ENCODE peak calls at places on chromosome 3, in four cellular contexts. One of them, this sample, is unnamed.

GRCh38 chr3:24686764-24687163 is 192.1 kb upstream of the THRB start:
- DNase-seq in IMR-90: peak; percentile 11
- DNase-seq in neural crest cell: no peak
- DNase-seq in T-helper 17 cell: no peak
- DNase-seq in this sample: no peak

GRCh38 chr3:117118604-117119003 is 409.0 kb downstream of the TUSC7 start:
- DNase-seq in IMR-90: peak; percentile 13
- DNase-seq in neural crest cell: no peak
- DNase-seq in T-helper 17 cell: no peak
- DNase-seq in this sample: no peak

GRCh38 chr3:113312416-113312815 is 101.1 kb downstream of the BOC start:
- DNase-seq in IMR-90: no peak
- DNase-seq in neural crest cell: no peak
- DNase-seq in T-helper 17 cell: no peak
- DNase-seq in this sample: peak; percentile 82

GRCh38 chr3:126524429-126524988 is 554 bp downstream of the CHST13 start:
- DNase-seq in IMR-90: no peak
- DNase-seq in neural crest cell: no peak
- DNase-seq in T-helper 17 cell: no peak
- DNase-seq in this sample: peak; percentile 47

GRCh38 chr3:109702252-109702651 is 364.9 kb upstream of the DPPA4 start:
- DNase-seq in IMR-90: peak; percentile 77
- DNase-seq in neural crest cell: no peak
- DNase-seq in T-helper 17 cell: no peak
- DNase-seq in this sample: no peak

GRCh38 chr3:40681658-40682055 is 156.9 kb downstream of the ZNF621 start:
- DNase-seq in IMR-90: no peak
- DNase-seq in neural crest cell: no peak
- DNase-seq in T-helper 17 cell: no peak
- DNase-seq in this sample: no peak

GRCh38 chr3:47469616-47470015 is 6.1 kb downstream of the SCAP start:
- DNase-seq in IMR-90: no peak
- DNase-seq in neural crest cell: no peak
- DNase-seq in T-helper 17 cell: no peak
- DNase-seq in this sample: no peak

GRCh38 chr3:154971341-154971740 is 108.8 kb upstream of the MME start:
- DNase-seq in IMR-90: peak; percentile 17
- DNase-seq in neural crest cell: no peak
- DNase-seq in T-helper 17 cell: no peak
- DNase-seq in this sample: no peak

GRCh38 chr3:124078978-124079911 is 87.3 kb upstream of the ROPN1 start:
- DNase-seq in IMR-90: peak; percentile 50
- DNase-seq in neural crest cell: no peak
- DNase-seq in T-helper 17 cell: no peak
- DNase-seq in this sample: peak; percentile 37

GRCh38 chr3:19221081-19221480 is 72.8 kb downstream of the KCNH8 start:
- DNase-seq in IMR-90: no peak
- DNase-seq in neural crest cell: no peak
- DNase-seq in T-helper 17 cell: no peak
- DNase-seq in this sample: no peak

GRCh38 chr3:144031938-144032337 is 60.3 kb downstream of the DIPK2A start:
- DNase-seq in IMR-90: no peak
- DNase-seq in neural crest cell: no peak
- DNase-seq in T-helper 17 cell: no peak
- DNase-seq in this sample: no peak

GRCh38 chr3:4394048-4394447 is 73.0 kb downstream of the SUMF1 start:
- DNase-seq in IMR-90: peak; percentile 28
- DNase-seq in neural crest cell: no peak
- DNase-seq in T-helper 17 cell: no peak
- DNase-seq in this sample: no peak

GRCh38 chr3:59374091-59374490 is 324.3 kb upstream of the CFAP20DC start:
- DNase-seq in IMR-90: no peak
- DNase-seq in neural crest cell: no peak
- DNase-seq in T-helper 17 cell: no peak
- DNase-seq in this sample: no peak

GRCh38 chr3:71973337-71974030 is 188.5 kb upstream of the PROK2 start:
- DNase-seq in IMR-90: no peak
- DNase-seq in neural crest cell: no peak
- DNase-seq in T-helper 17 cell: no peak
- DNase-seq in this sample: no peak

GRCh38 chr3:45409921-45410320 is 21.5 kb downstream of the LARS2 start:
- DNase-seq in IMR-90: no peak
- DNase-seq in neural crest cell: no peak
- DNase-seq in T-helper 17 cell: no peak
- DNase-seq in this sample: no peak

GRCh38 chr3:65856907-65857306 is 181.8 kb downstream of the MAGI1 start:
- DNase-seq in IMR-90: no peak
- DNase-seq in neural crest cell: no peak
- DNase-seq in T-helper 17 cell: no peak
- DNase-seq in this sample: no peak

GRCh38 chr3:128878556-128879124 is 780 bp upstream of the ACAD9 start:
- DNase-seq in IMR-90: peak; percentile 77
- DNase-seq in neural crest cell: no peak
- DNase-seq in T-helper 17 cell: no peak
- DNase-seq in this sample: no peak

GRCh38 chr3:127709320-127710060 is 36.7 kb downstream of the ABTB1 start:
- DNase-seq in IMR-90: peak; percentile 66
- DNase-seq in neural crest cell: no peak
- DNase-seq in T-helper 17 cell: no peak
- DNase-seq in this sample: no peak

GRCh38 chr3:10744098-10744465 is 71.9 kb upstream of the SLC6A11 start:
- DNase-seq in IMR-90: no peak
- DNase-seq in neural crest cell: no peak
- DNase-seq in T-helper 17 cell: no peak
- DNase-seq in this sample: no peak

GRCh38 chr3:70264122-70264780 is 48.2 kb downstream of the MDFIC2 start:
- DNase-seq in IMR-90: peak; percentile 1
- DNase-seq in neural crest cell: no peak
- DNase-seq in T-helper 17 cell: no peak
- DNase-seq in this sample: no peak

GRCh38 chr3:140863481-140864084 is 78.1 kb upstream of the SLC25A36 start:
- DNase-seq in IMR-90: peak; percentile 39
- DNase-seq in neural crest cell: peak; percentile 76
- DNase-seq in T-helper 17 cell: no peak
- DNase-seq in this sample: peak; percentile 76

GRCh38 chr3:138114988-138115971 is at the start of gene DZIP1L:
- DNase-seq in IMR-90: peak; percentile 70
- DNase-seq in neural crest cell: peak; percentile 62
- DNase-seq in T-helper 17 cell: no peak
- DNase-seq in this sample: peak; percentile 89

GRCh38 chr3:32575451-32575850 is 4.8 kb upstream of the DYNC1LI1 start:
- DNase-seq in IMR-90: peak; percentile 69
- DNase-seq in neural crest cell: no peak
- DNase-seq in T-helper 17 cell: no peak
- DNase-seq in this sample: no peak

GRCh38 chr3:21587894-21588293 is 163.1 kb downstream of the ZNF385D start:
- DNase-seq in IMR-90: no peak
- DNase-seq in neural crest cell: no peak
- DNase-seq in T-helper 17 cell: no peak
- DNase-seq in this sample: no peak

GRCh38 chr3:114707225-114707860 is 413.5 kb downstream of the TIGIT start:
- DNase-seq in IMR-90: no peak
- DNase-seq in neural crest cell: no peak
- DNase-seq in T-helper 17 cell: no peak
- DNase-seq in this sample: no peak

GRCh38 chr3:4271834-4272233 is 31.3 kb upstream of the SETMAR start:
- DNase-seq in IMR-90: peak; percentile 38
- DNase-seq in neural crest cell: peak; percentile 3
- DNase-seq in T-helper 17 cell: no peak
- DNase-seq in this sample: no peak

GRCh38 chr3:16801223-16801622 is 83.5 kb upstream of the PLCL2 start:
- DNase-seq in IMR-90: no peak
- DNase-seq in neural crest cell: no peak
- DNase-seq in T-helper 17 cell: no peak
- DNase-seq in this sample: no peak

GRCh38 chr3:12754315-12754714 is 4.7 kb downstream of the TMEM40 start:
- DNase-seq in IMR-90: no peak
- DNase-seq in neural crest cell: no peak
- DNase-seq in T-helper 17 cell: no peak
- DNase-seq in this sample: no peak

GRCh38 chr3:194121881-194122280 is 14.1 kb upstream of the HES1 start:
- DNase-seq in IMR-90: peak; percentile 62
- DNase-seq in neural crest cell: no peak
- DNase-seq in T-helper 17 cell: no peak
- DNase-seq in this sample: no peak

GRCh38 chr3:117809157-117810081 is 1099.8 kb downstream of the TUSC7 start:
- DNase-seq in IMR-90: no peak
- DNase-seq in neural crest cell: no peak
- DNase-seq in T-helper 17 cell: no peak
- DNase-seq in this sample: no peak

GRCh38 chr3:140053011-140053702 is 118.2 kb downstream of the CLSTN2 start:
- DNase-seq in IMR-90: no peak
- DNase-seq in neural crest cell: no peak
- DNase-seq in T-helper 17 cell: no peak
- DNase-seq in this sample: no peak

GRCh38 chr3:132464066-132464465 is 46.8 kb downstream of the DNAJC13 start:
- DNase-seq in IMR-90: peak; percentile 78
- DNase-seq in neural crest cell: no peak
- DNase-seq in T-helper 17 cell: no peak
- DNase-seq in this sample: no peak

GRCh38 chr3:125154800-125155269 is 57.7 kb downstream of the SLC12A8 start:
- DNase-seq in IMR-90: no peak
- DNase-seq in neural crest cell: no peak
- DNase-seq in T-helper 17 cell: no peak
- DNase-seq in this sample: no peak

GRCh38 chr3:14423963-14424362 is 21.6 kb downstream of the SLC6A6 start:
- DNase-seq in IMR-90: peak; percentile 54
- DNase-seq in neural crest cell: no peak
- DNase-seq in T-helper 17 cell: no peak
- DNase-seq in this sample: no peak

GRCh38 chr3:13069495-13069894 is 3.7 kb downstream of the IQSEC1 start:
- DNase-seq in IMR-90: no peak
- DNase-seq in neural crest cell: no peak
- DNase-seq in T-helper 17 cell: no peak
- DNase-seq in this sample: no peak